ENCODE peak calls at places on chromosome 2, in ten cellular contexts. One of them, this sample, is unnamed.
A peak's percentile ranks its signal among the peaks of the same experiment; 100 is the strongest.

GRCh38 chr2:5740073-5740472 is 47.9 kb downstream of the SOX11 start:
- DNase-seq in HCT116: no peak
- DNase-seq in A549: no peak
- DNase-seq in stomach: no peak
- DNase-seq in neural progenitor cell: no peak
- DNase-seq in upper lobe of left lung: no peak
- DNase-seq in cardiac muscle cell: no peak
- DNase-seq in body of pancreas: no peak
- DNase-seq in CD8-positive, alpha-beta T cell: no peak
- DNase-seq in heart right ventricle: no peak
- DNase-seq in this sample: no peak

GRCh38 chr2:133765693-133766092 is 197.4 kb upstream of the NCKAP5 start:
- DNase-seq in cardiac muscle cell: no peak
- DNase-seq in neural progenitor cell: no peak
- DNase-seq in heart right ventricle: no peak
- DNase-seq in CD8-positive, alpha-beta T cell: no peak
- DNase-seq in stomach: no peak
- DNase-seq in A549: peak; percentile 58
- DNase-seq in HCT116: no peak
- DNase-seq in body of pancreas: no peak
- DNase-seq in upper lobe of left lung: no peak
- DNase-seq in this sample: no peak

GRCh38 chr2:180960982-180961381 is 19.4 kb upstream of the UBE2E3 start:
- DNase-seq in cardiac muscle cell: no peak
- DNase-seq in upper lobe of left lung: no peak
- DNase-seq in stomach: no peak
- DNase-seq in heart right ventricle: no peak
- DNase-seq in body of pancreas: no peak
- DNase-seq in A549: no peak
- DNase-seq in CD8-positive, alpha-beta T cell: no peak
- DNase-seq in neural progenitor cell: no peak
- DNase-seq in HCT116: no peak
- DNase-seq in this sample: no peak

GRCh38 chr2:12448846-12449480 is 267.8 kb upstream of the TRIB2 start:
- DNase-seq in body of pancreas: no peak
- DNase-seq in CD8-positive, alpha-beta T cell: no peak
- DNase-seq in heart right ventricle: no peak
- DNase-seq in A549: no peak
- DNase-seq in upper lobe of left lung: no peak
- DNase-seq in stomach: no peak
- DNase-seq in neural progenitor cell: no peak
- DNase-seq in HCT116: no peak
- DNase-seq in cardiac muscle cell: peak; percentile 29
- DNase-seq in this sample: no peak

GRCh38 chr2:88866756-88867155 is 175.3 kb downstream of the RPIA start:
- DNase-seq in upper lobe of left lung: no peak
- DNase-seq in stomach: no peak
- DNase-seq in heart right ventricle: no peak
- DNase-seq in CD8-positive, alpha-beta T cell: no peak
- DNase-seq in HCT116: no peak
- DNase-seq in A549: no peak
- DNase-seq in body of pancreas: no peak
- DNase-seq in cardiac muscle cell: peak; percentile 12
- DNase-seq in neural progenitor cell: no peak
- DNase-seq in this sample: no peak

GRCh38 chr2:56757884-56758545 is 574.2 kb downstream of the CCDC85A start:
- DNase-seq in upper lobe of left lung: no peak
- DNase-seq in A549: no peak
- DNase-seq in stomach: no peak
- DNase-seq in heart right ventricle: no peak
- DNase-seq in HCT116: no peak
- DNase-seq in cardiac muscle cell: no peak
- DNase-seq in CD8-positive, alpha-beta T cell: no peak
- DNase-seq in body of pancreas: no peak
- DNase-seq in neural progenitor cell: no peak
- DNase-seq in this sample: no peak

GRCh38 chr2:145764631-145765030 is 1244.7 kb upstream of the ZEB2 start:
- DNase-seq in heart right ventricle: peak; percentile 45
- DNase-seq in neural progenitor cell: no peak
- DNase-seq in stomach: no peak
- DNase-seq in A549: no peak
- DNase-seq in HCT116: no peak
- DNase-seq in upper lobe of left lung: no peak
- DNase-seq in body of pancreas: peak; percentile 29
- DNase-seq in cardiac muscle cell: no peak
- DNase-seq in CD8-positive, alpha-beta T cell: no peak
- DNase-seq in this sample: no peak

GRCh38 chr2:136072616-136073015 is 45.3 kb downstream of the CXCR4 start:
- DNase-seq in A549: no peak
- DNase-seq in stomach: no peak
- DNase-seq in body of pancreas: no peak
- DNase-seq in HCT116: no peak
- DNase-seq in cardiac muscle cell: no peak
- DNase-seq in upper lobe of left lung: no peak
- DNase-seq in neural progenitor cell: no peak
- DNase-seq in CD8-positive, alpha-beta T cell: no peak
- DNase-seq in heart right ventricle: no peak
- DNase-seq in this sample: no peak

GRCh38 chr2:178301595-178302324 is 107.4 kb downstream of the OSBPL6 start:
- DNase-seq in neural progenitor cell: no peak
- DNase-seq in body of pancreas: no peak
- DNase-seq in stomach: no peak
- DNase-seq in cardiac muscle cell: no peak
- DNase-seq in HCT116: no peak
- DNase-seq in heart right ventricle: no peak
- DNase-seq in upper lobe of left lung: no peak
- DNase-seq in CD8-positive, alpha-beta T cell: no peak
- DNase-seq in A549: no peak
- DNase-seq in this sample: no peak

GRCh38 chr2:81234711-81235110 is 930.2 kb upstream of the LRRTM1 start:
- DNase-seq in upper lobe of left lung: no peak
- DNase-seq in heart right ventricle: no peak
- DNase-seq in body of pancreas: no peak
- DNase-seq in HCT116: no peak
- DNase-seq in cardiac muscle cell: no peak
- DNase-seq in A549: no peak
- DNase-seq in stomach: no peak
- DNase-seq in CD8-positive, alpha-beta T cell: no peak
- DNase-seq in neural progenitor cell: no peak
- DNase-seq in this sample: no peak

DNA sequence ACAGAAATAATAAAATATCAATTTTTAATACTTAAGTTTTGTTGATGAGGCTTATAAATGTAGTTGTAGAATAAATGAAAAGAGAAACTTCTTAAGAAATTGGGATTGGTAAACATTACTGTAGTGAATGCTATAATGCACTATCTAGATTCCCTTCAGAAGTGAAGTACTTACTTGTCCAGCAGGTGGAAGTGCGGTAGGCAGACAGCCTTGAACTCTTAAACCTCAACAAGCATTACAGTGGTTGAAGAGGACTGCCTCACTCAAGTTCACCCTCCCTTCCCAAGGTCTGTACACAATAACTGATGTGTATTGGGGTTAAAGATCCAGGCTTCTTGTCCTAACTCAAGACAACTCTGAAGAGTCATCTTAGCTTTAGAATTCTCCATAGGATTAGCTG is 931.0 kb upstream of the LRRTM1 start:
- DNase-seq in heart right ventricle: no peak
- DNase-seq in HCT116: no peak
- DNase-seq in stomach: no peak
- DNase-seq in CD8-positive, alpha-beta T cell: no peak
- DNase-seq in body of pancreas: no peak
- DNase-seq in neural progenitor cell: no peak
- DNase-seq in upper lobe of left lung: no peak
- DNase-seq in A549: no peak
- DNase-seq in cardiac muscle cell: no peak
- DNase-seq in this sample: no peak
- TF ChIP-seq CTCF in heart right ventricle: no peak
- TF ChIP-seq CTCF in HCT116: peak; percentile 21
- TF ChIP-seq CTCF in stomach: no peak
- TF ChIP-seq CTCF in CD8-positive, alpha-beta T cell: no peak
- TF ChIP-seq CTCF in body of pancreas: no peak
- TF ChIP-seq CTCF in neural progenitor cell: peak; percentile 4
- TF ChIP-seq CTCF in upper lobe of left lung: no peak
- TF ChIP-seq CTCF in A549: no peak
- TF ChIP-seq CTCF in cardiac muscle cell: no peak
- TF ChIP-seq CTCF in this sample: no peak

GRCh38 chr2:9373047-9373446 is 50.3 kb downstream of the ITGB1BP1 start:
- DNase-seq in heart right ventricle: no peak
- DNase-seq in upper lobe of left lung: no peak
- DNase-seq in HCT116: no peak
- DNase-seq in cardiac muscle cell: no peak
- DNase-seq in stomach: no peak
- DNase-seq in A549: no peak
- DNase-seq in body of pancreas: no peak
- DNase-seq in CD8-positive, alpha-beta T cell: no peak
- DNase-seq in neural progenitor cell: no peak
- DNase-seq in this sample: no peak

GRCh38 chr2:9375857-9376428 is 47.4 kb downstream of the ITGB1BP1 start:
- DNase-seq in heart right ventricle: no peak
- DNase-seq in neural progenitor cell: no peak
- DNase-seq in body of pancreas: no peak
- DNase-seq in stomach: no peak
- DNase-seq in CD8-positive, alpha-beta T cell: no peak
- DNase-seq in A549: no peak
- DNase-seq in cardiac muscle cell: no peak
- DNase-seq in HCT116: no peak
- DNase-seq in upper lobe of left lung: no peak
- DNase-seq in this sample: no peak

GRCh38 chr2:9373505-9373904 is 49.8 kb downstream of the ITGB1BP1 start:
- DNase-seq in body of pancreas: no peak
- DNase-seq in HCT116: no peak
- DNase-seq in neural progenitor cell: no peak
- DNase-seq in heart right ventricle: no peak
- DNase-seq in CD8-positive, alpha-beta T cell: no peak
- DNase-seq in A549: no peak
- DNase-seq in stomach: peak; percentile 41
- DNase-seq in upper lobe of left lung: no peak
- DNase-seq in cardiac muscle cell: no peak
- DNase-seq in this sample: no peak

GRCh38 chr2:9377461-9378097 is 45.7 kb downstream of the ITGB1BP1 start:
- DNase-seq in HCT116: no peak
- DNase-seq in body of pancreas: no peak
- DNase-seq in A549: no peak
- DNase-seq in heart right ventricle: no peak
- DNase-seq in stomach: no peak
- DNase-seq in cardiac muscle cell: no peak
- DNase-seq in upper lobe of left lung: no peak
- DNase-seq in neural progenitor cell: no peak
- DNase-seq in CD8-positive, alpha-beta T cell: no peak
- DNase-seq in this sample: no peak

GRCh38 chr2:9374071-9374730 is 49.1 kb downstream of the ITGB1BP1 start:
- DNase-seq in CD8-positive, alpha-beta T cell: no peak
- DNase-seq in neural progenitor cell: no peak
- DNase-seq in body of pancreas: no peak
- DNase-seq in HCT116: no peak
- DNase-seq in cardiac muscle cell: no peak
- DNase-seq in stomach: no peak
- DNase-seq in A549: no peak
- DNase-seq in upper lobe of left lung: peak; percentile 38
- DNase-seq in heart right ventricle: no peak
- DNase-seq in this sample: no peak
- H3K4me1 ChIP-seq in CD8-positive, alpha-beta T cell: no peaks in the 10 kb centered on the region
- H3K4me1 ChIP-seq in neural progenitor cell: no peaks in the 10 kb centered on the region
- H3K4me1 ChIP-seq in body of pancreas: no peaks in the 10 kb centered on the region
- H3K4me1 ChIP-seq in HCT116: peaks cover 22% of the 10 kb centered on the region
- H3K4me1 ChIP-seq in cardiac muscle cell: peaks cover 2% of the 10 kb centered on the region
- H3K4me1 ChIP-seq in stomach: no peaks in the 10 kb centered on the region
- H3K4me1 ChIP-seq in A549: peaks cover 20% of the 10 kb centered on the region
- H3K4me1 ChIP-seq in upper lobe of left lung: no peaks in the 10 kb centered on the region
- H3K4me1 ChIP-seq in heart right ventricle: peaks cover 11% of the 10 kb centered on the region
- H3K4me1 ChIP-seq in this sample: peaks cover 5% of the 10 kb centered on the region

DNA sequence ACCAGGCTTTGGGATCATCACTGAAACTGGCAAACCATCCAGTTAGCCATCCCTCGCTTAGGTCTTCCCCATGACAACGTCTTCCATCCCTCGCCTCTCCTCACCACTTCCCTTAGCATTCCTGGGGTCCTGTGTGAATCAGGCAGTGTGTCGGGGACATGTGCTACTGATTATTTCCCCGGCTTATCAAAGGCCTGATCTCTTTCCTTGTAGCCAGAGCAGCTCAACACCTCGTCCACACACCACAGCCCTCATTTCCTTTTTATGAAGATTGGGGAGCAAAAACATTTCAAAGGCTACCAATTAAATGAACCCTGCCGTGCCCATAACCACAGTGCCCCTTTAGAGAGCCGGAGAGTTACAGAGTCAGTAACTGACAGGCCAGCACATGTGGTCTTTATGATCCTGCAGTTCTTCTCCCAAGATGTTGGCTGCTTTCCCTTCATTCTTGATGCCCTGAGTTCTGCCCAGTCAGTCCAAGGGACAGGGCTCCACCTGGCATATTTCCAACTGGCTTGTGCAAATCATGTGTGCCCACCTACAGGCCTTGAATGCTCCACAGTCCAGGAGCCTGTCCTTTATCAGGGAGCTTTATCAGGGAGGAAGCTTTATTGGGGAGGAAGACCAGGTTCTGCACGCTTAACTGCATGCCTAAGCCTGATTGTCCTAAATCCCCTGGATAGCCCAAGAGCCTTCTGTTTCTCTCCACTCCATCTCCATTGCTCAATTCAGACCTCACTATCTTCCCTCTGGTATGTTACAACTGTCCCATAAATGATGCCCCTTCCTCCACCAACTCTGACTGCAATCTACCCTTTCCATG is 343.1 kb downstream of the CYRIA start:
- DNase-seq in neural progenitor cell: no peak
- DNase-seq in body of pancreas: no peak
- DNase-seq in cardiac muscle cell: no peak
- DNase-seq in heart right ventricle: no peak
- DNase-seq in upper lobe of left lung: no peak
- DNase-seq in HCT116: no peak
- DNase-seq in A549: no peak
- DNase-seq in stomach: no peak
- DNase-seq in CD8-positive, alpha-beta T cell: no peak
- DNase-seq in this sample: no peak
- H3K9me3 ChIP-seq in neural progenitor cell: no peaks in the 10 kb centered on the region
- H3K9me3 ChIP-seq in body of pancreas: no peaks in the 10 kb centered on the region
- H3K9me3 ChIP-seq in cardiac muscle cell: no peaks in the 10 kb centered on the region
- H3K9me3 ChIP-seq in heart right ventricle: no peaks in the 10 kb centered on the region
- H3K9me3 ChIP-seq in upper lobe of left lung: no peaks in the 10 kb centered on the region
- H3K9me3 ChIP-seq in HCT116: no peaks in the 10 kb centered on the region
- H3K9me3 ChIP-seq in A549: no peaks in the 10 kb centered on the region
- H3K9me3 ChIP-seq in stomach: no peaks in the 10 kb centered on the region
- H3K9me3 ChIP-seq in CD8-positive, alpha-beta T cell: no peaks in the 10 kb centered on the region
- H3K9me3 ChIP-seq in this sample: no peaks in the 10 kb centered on the region

DNA sequence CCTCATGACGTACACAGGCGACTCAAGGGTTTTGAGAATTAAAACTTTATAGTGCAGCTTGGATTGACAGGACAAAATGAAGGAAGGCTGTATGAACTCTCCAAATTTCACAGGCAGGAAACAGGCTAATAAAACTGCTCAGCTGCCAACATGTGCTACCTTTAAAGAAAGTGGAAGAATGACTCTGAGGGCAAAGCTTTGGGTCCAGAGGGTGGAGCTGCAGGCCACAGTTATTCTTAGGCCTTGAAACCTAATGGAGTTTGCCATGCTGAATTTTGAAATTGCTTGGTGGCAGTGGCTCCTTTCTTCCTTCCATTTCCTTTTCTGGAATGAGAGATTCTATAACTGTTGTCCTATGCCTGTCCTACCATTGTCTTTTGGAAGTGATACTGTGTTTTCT is 34.8 kb downstream of the HAT1 start:
- DNase-seq in A549: peak; percentile 16
- DNase-seq in HCT116: no peak
- DNase-seq in neural progenitor cell: peak; percentile 9
- DNase-seq in stomach: no peak
- DNase-seq in body of pancreas: no peak
- DNase-seq in CD8-positive, alpha-beta T cell: no peak
- DNase-seq in cardiac muscle cell: peak; percentile 38
- DNase-seq in heart right ventricle: no peak
- DNase-seq in upper lobe of left lung: no peak
- DNase-seq in this sample: no peak
- TF ChIP-seq CTCF in A549: no peak
- TF ChIP-seq CTCF in HCT116: peak; percentile 26
- TF ChIP-seq CTCF in neural progenitor cell: peak; percentile 26
- TF ChIP-seq CTCF in stomach: no peak
- TF ChIP-seq CTCF in body of pancreas: no peak
- TF ChIP-seq CTCF in CD8-positive, alpha-beta T cell: no peak
- TF ChIP-seq CTCF in cardiac muscle cell: peak; percentile 5
- TF ChIP-seq CTCF in heart right ventricle: no peak
- TF ChIP-seq CTCF in upper lobe of left lung: no peak
- TF ChIP-seq CTCF in this sample: no peak

This sample was measured in mucosa of descending colon.